ENCODE peak calls at places on chromosomes 3 and 15, in nine cellular contexts. A is lower lobe of right lung, L is left ventricle myocardium inferior, U is RWPE1, K is adrenal gland, H is astrocyte, D is fibroblast of pulmonary artery, N is Caco-2, S is PC-3. J is an unnamed sample.

GRCh38 chr3:196654006-196654405 is 14.5 kb downstream of the NRROS start:
- DNase-seq in A (no peak), L (no peak), U (no peak), K (no peak), H (no peak), D (no peak), N (no peak), S (no peak), J (no peak)

GRCh38 chr3:106302451-106303221 is 433.8 kb upstream of the CBLB start:
- DNase-seq in A (no peak), L (no peak), U (no peak), K (no peak), H (no peak), D (no peak), N (no peak), S (no peak), J (no peak)

GRCh38 chr3:134017490-134017889 is 12.2 kb downstream of the SLCO2A1 start:
- DNase-seq in A (no peak), L (no peak), U (no peak), K (no peak), H (no peak), D (no peak), N (no peak), S (no peak), J (no peak)

GRCh38 chr3:39013289-39013688 is 38.5 kb downstream of the SCN11A start:
- DNase-seq in A (no peak), L (no peak), U (no peak), K (no peak), H (no peak), D (peak), N (no peak), S (no peak), J (no peak)

GRCh38 chr3:129525341-129525968 is 3.0 kb upstream of the RHO start:
- DNase-seq in A (no peak), L (no peak), U (no peak), K (no peak), H (peak), D (peak), N (no peak), S (no peak), J (peak)

GRCh38 chr15:29668120-29668602 is 154.1 kb downstream of the TJP1 start:
- DNase-seq in A (peak), L (no peak), U (peak), K (peak), H (peak), D (peak), N (peak), S (peak), J (peak)

GRCh38 chr3:32366638-32367368 is 24.9 kb upstream of the CMTM7 start:
- DNase-seq in A (no peak), L (no peak), U (peak), K (no peak), H (peak), D (peak), N (no peak), S (peak), J (no peak)

GRCh38 chr3:188320757-188321156 is 166.8 kb downstream of the LPP start:
- DNase-seq in A (no peak), L (no peak), U (no peak), K (no peak), H (peak), D (no peak), N (no peak), S (peak), J (peak)

GRCh38 chr15:79007066-79007465 is 62.2 kb upstream of the CTSH start:
- DNase-seq in A (peak), L (peak), U (no peak), K (peak), H (no peak), D (peak), N (peak), S (peak), J (peak)

GRCh38 chr3:13012228-13012691 is 61.0 kb downstream of the IQSEC1 start:
- DNase-seq in A (peak), L (peak), U (no peak), K (peak), H (no peak), D (peak), N (no peak), S (no peak), J (peak)

GRCh38 chr15:42364529-42364928 is 5.2 kb downstream of the CAPN3 start:
- DNase-seq in A (no peak), L (no peak), U (peak), K (peak), H (no peak), D (peak), N (no peak), S (no peak), J (peak)

GRCh38 chr15:31300208-31300661 is 26.4 kb upstream of the KLF13 start:
- DNase-seq in A (no peak), L (no peak), U (no peak), K (no peak), H (no peak), D (no peak), N (no peak), S (no peak), J (no peak)

GRCh38 chr3:192772495-192772894 is 45.2 kb upstream of the FGF12 start:
- DNase-seq in A (no peak), L (peak), U (peak), K (peak), H (peak), D (peak), N (peak), S (peak), J (peak)

GRCh38 chr15:37019479-37020433 is 80.6 kb downstream of the MEIS2 start:
- DNase-seq in A (no peak), L (no peak), U (no peak), K (peak), H (peak), D (peak), N (peak), S (no peak), J (peak)

GRCh38 chr15:37773111-37773860 is 161.2 kb upstream of the TMCO5A start:
- DNase-seq in A (no peak), L (no peak), U (no peak), K (no peak), H (peak), D (peak), N (no peak), S (peak), J (peak)

GRCh38 chr3:111610612-111611054 is 15.5 kb upstream of the ZBED2 start:
- DNase-seq in A (no peak), L (no peak), U (peak), K (no peak), H (no peak), D (no peak), N (no peak), S (no peak), J (peak)

GRCh38 chr15:89926158-89926557 is 13.4 kb upstream of the ARPIN start:
- DNase-seq in A (no peak), L (no peak), U (no peak), K (no peak), H (no peak), D (no peak), N (no peak), S (no peak), J (peak)

GRCh38 chr3:109731639-109732473 is 394.5 kb upstream of the DPPA4 start:
- DNase-seq in A (no peak), L (no peak), U (peak), K (peak), H (peak), D (peak), N (peak), S (peak), J (peak)

GRCh38 chr15:24919446-24919845 is 35.3 kb upstream of the SNRPN start:
- DNase-seq in A (no peak), L (no peak), U (no peak), K (no peak), H (no peak), D (no peak), N (peak), S (peak), J (no peak)

GRCh38 chr3:121894191-121894990 is at the start of gene SLC15A2:
- DNase-seq in A (peak), L (no peak), U (no peak), K (no peak), H (peak), D (peak), N (no peak), S (no peak), J (no peak)

GRCh38 chr3:63724987-63725386 is 72.5 kb downstream of the SNTN start:
- DNase-seq in A (no peak), L (no peak), U (peak), K (no peak), H (peak), D (peak), N (no peak), S (no peak), J (peak)

GRCh38 chr3:10757021-10757820 is 58.8 kb upstream of the SLC6A11 start:
- DNase-seq in A (no peak), L (no peak), U (peak), K (no peak), H (peak), D (peak), N (no peak), S (peak), J (peak)

GRCh38 chr3:98577178-98577895 is 16.1 kb downstream of the CPOX start:
- DNase-seq in A (no peak), L (no peak), U (no peak), K (no peak), H (peak), D (peak), N (no peak), S (peak), J (peak)

GRCh38 chr3:190424478-190425439 is 24.9 kb downstream of the TMEM207 start:
- DNase-seq in A (peak), L (peak), U (peak), K (peak), H (peak), D (peak), N (peak), S (peak), J (peak)

GRCh38 chr3:46114324-46114988 is 87.2 kb upstream of the XCR1 start:
- DNase-seq in A (no peak), L (no peak), U (peak), K (no peak), H (peak), D (peak), N (peak), S (peak), J (peak)

GRCh38 chr15:44788748-44789147 is 52.4 kb downstream of the TRIM69 start:
- DNase-seq in A (no peak), L (no peak), U (no peak), K (no peak), H (peak), D (no peak), N (no peak), S (no peak), J (peak)

GRCh38 chr15:55916666-55917409 is 76.6 kb downstream of the NEDD4 start:
- DNase-seq in A (no peak), L (no peak), U (peak), K (no peak), H (peak), D (peak), N (no peak), S (peak), J (peak)

GRCh38 chr3:10363935-10364334 is 43.0 kb upstream of the SEC13 start:
- DNase-seq in A (no peak), L (no peak), U (no peak), K (no peak), H (no peak), D (no peak), N (no peak), S (peak), J (no peak)

GRCh38 chr3:66991478-66991877 is 6.6 kb upstream of the KBTBD8 start:
- DNase-seq in A (no peak), L (no peak), U (no peak), K (no peak), H (peak), D (peak), N (no peak), S (peak), J (peak)

GRCh38 chr15:95141486-95141885 is 910.1 kb downstream of the MCTP2 start:
- DNase-seq in A (no peak), L (no peak), U (peak), K (no peak), H (peak), D (peak), N (no peak), S (no peak), J (peak)

GRCh38 chr3:107986505-107986904 is 104.3 kb downstream of the CD47 start:
- DNase-seq in A (no peak), L (no peak), U (no peak), K (no peak), H (no peak), D (peak), N (no peak), S (no peak), J (no peak)

GRCh38 chr15:64695571-64695992 is 79.8 kb downstream of the RBPMS2 start:
- DNase-seq in A (no peak), L (no peak), U (no peak), K (no peak), H (no peak), D (no peak), N (no peak), S (no peak), J (no peak)

DNA sequence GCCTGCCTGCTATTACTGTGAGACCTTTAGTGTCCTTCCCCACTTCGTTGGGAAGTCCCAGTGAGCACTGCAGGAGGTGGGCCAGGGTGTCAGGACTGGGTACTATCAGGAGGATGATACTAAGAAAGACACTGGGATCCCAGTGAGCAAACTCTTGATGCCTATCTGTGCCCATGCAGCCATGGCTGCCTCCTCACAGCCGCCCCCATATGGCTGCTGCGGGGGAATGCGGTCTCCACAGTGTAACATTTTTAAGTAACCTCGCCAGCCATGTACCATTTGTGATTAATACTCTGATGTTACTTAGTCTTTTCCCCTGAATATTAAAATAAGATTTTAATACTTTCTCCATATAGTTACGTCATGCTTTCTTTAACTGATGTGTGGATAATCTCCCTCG is 312.2 kb downstream of the RYR3 start:
- DNase-seq in A (no peak), L (no peak), U (no peak), K (no peak), H (no peak), D (no peak), N (no peak), S (no peak), J (no peak)
- TF ChIP-seq CTCF in A (no peak), L (no peak), U (no peak), K (no peak), H (no peak), D (no peak), N (no peak), S (peak), J (no peak)

DNA sequence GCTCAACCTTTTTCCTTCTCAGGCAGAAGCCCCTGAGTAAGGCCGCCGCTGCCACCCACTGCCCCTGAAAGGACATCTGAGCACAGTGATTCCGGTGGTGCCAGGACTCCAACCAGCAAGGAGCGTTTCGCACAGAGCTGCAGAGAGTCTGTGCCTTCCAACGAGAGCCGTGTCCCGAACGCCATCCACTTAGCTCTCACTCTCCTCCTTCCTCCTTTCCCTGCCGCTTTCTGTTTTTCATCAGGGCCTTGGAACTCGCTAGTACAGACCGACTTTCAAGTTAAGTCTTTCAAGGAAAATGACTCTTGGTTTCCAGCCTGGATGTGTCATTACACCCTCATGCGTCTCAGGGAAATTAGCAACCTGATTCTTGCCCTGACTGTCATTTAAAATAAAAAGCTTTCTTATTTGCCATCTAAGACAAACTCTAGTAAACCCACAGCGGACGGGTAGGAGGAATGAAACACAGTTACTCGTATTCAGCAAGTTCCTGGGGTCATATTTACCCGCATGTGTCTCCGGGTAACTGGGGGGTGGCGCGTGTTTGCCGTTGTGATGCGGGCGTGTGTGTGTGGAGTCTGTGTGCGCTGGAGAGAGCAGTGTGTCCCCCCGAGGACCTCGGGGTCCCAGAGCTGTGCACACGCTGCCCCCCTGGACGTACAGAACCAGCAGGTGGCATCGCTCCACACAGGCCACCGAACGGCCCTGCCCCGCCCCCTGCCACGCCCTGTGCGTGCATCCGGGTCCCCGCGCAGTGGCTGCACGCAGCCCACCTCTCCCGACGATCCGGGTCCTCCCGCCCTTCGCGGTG is 30.4 kb upstream of the ALDH1A3 start:
- DNase-seq in A (peak), L (peak), U (peak), K (no peak), H (peak), D (peak), N (peak), S (peak), J (peak)
- TF ChIP-seq CTCF in A (no peak), L (peak), U (peak), K (no peak), H (no peak), D (no peak), N (peak), S (peak), J (peak)

DNA sequence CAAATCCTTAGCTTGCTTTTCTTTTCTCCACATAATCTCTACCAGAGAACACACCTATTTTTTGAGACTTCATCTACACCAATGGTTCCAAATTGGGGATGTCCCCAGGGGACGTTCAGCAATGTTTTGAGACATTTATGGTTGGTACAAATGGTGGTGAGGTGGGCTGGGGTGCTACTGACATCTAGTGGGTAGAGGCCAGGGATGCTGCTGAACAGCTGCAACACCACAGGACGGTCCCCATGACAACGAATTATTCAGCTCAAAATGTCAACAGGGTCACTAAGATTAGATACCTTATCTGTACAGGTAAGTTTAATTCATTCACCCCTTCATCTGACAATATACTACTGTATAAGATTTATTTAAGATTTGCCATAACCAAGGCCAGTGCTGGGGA is 14.4 kb downstream of the GK5 start:
- DNase-seq in A (no peak), L (no peak), U (no peak), K (no peak), H (no peak), D (peak), N (peak), S (no peak), J (no peak)
- TF ChIP-seq CTCF in A (no peak), L (peak), U (no peak), K (no peak), H (no peak), D (no peak), N (peak), S (peak), J (peak)

GRCh38 chr15:98803228-98804056 is 155.1 kb downstream of the IGF1R start:
- DNase-seq in A (no peak), L (no peak), U (peak), K (no peak), H (peak), D (peak), N (no peak), S (peak), J (no peak)

GRCh38 chr15:98806275-98806895 is 158.0 kb downstream of the IGF1R start:
- DNase-seq in A (no peak), L (no peak), U (no peak), K (no peak), H (no peak), D (no peak), N (no peak), S (no peak), J (no peak)

GRCh38 chr15:98805434-98806274 is 157.3 kb downstream of the IGF1R start:
- DNase-seq in A (no peak), L (no peak), U (no peak), K (no peak), H (no peak), D (no peak), N (peak), S (peak), J (no peak)

GRCh38 chr15:98802187-98802586 is 153.8 kb downstream of the IGF1R start:
- DNase-seq in A (no peak), L (no peak), U (no peak), K (no peak), H (no peak), D (no peak), N (no peak), S (no peak), J (no peak)

DNA sequence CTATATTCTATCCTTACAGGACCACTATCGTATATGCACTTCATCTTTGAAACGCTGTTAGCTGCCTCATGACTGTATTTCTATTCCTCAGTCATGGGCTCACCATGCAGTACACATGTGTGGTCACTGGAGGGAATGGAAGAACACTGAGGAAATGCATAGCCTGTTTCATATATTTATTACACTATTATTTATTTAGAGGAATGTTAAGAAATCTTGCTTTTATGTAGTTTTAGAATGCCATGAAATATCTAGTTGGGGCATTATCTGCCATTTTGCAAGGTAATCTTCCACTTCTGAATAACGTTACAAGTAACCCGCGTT is 155.7 kb downstream of the IGF1R start:
- DNase-seq in A (no peak), L (no peak), U (no peak), K (no peak), H (no peak), D (no peak), N (no peak), S (peak), J (no peak)
- TF ChIP-seq CTCF in A (no peak), L (peak), U (no peak), K (no peak), H (no peak), D (peak), N (no peak), S (peak), J (no peak)